ENCODE peak calls at places on chromosomes 2 and 18, in four cellular contexts. U is retina; N is amniotic stem cell; T is CD4-positive, alpha-beta T cell. H is an unnamed sample.

GRCh38 chr2:43905388-43905803 is 66.6 kb downstream of the ABCG8 start:
- DNase-seq in U (peak; percentile 39), T (no peak), N (no peak), H (no peak)

GRCh38 chr2:241224068-241224850 is 35.8 kb downstream of the ANO7 start:
- DNase-seq in U (no peak), N (no peak), T (no peak), H (peak; percentile 93)

GRCh38 chr2:222899413-222900181 is 38.8 kb downstream of the ACSL3 start:
- DNase-seq in T (no peak), U (no peak), N (no peak), H (no peak)

GRCh38 chr2:74516070-74516633 is 1.9 kb downstream of the TLX2 start:
- DNase-seq in N (no peak), T (peak; percentile 65), U (peak; percentile 86), H (peak; percentile 19)

GRCh38 chr2:147051814-147052213 is 793.0 kb upstream of the ACVR2A start:
- DNase-seq in N (no peak), U (no peak), T (no peak), H (no peak)

GRCh38 chr2:54658548-54659207 is 64.8 kb upstream of the EML6 start:
- DNase-seq in N (no peak), T (no peak), U (no peak), H (no peak)

GRCh38 chr18:906416-907170 is 1.9 kb downstream of the ADCYAP1 start:
- DNase-seq in N (no peak), T (no peak), U (peak; percentile 79), H (no peak)

GRCh38 chr2:170713280-170714155 is 1.6 kb upstream of the SP5 start:
- DNase-seq in T (no peak), N (no peak), U (peak; percentile 63), H (no peak)

GRCh38 chr18:42578781-42579180 is 536.7 kb downstream of the RIT2 start:
- DNase-seq in T (no peak), N (no peak), U (no peak), H (no peak)

GRCh38 chr2:127359520-127359919 is 28.3 kb downstream of the MAP3K2 start:
- DNase-seq in T (no peak), U (no peak), N (no peak), H (no peak)

GRCh38 chr2:218406949-218407703 is 7.5 kb downstream of the CTDSP1 start:
- DNase-seq in N (no peak), T (peak; percentile 67), U (no peak), H (peak; percentile 23)

GRCh38 chr2:60260646-60261296 is 292.7 kb downstream of the BCL11A start:
- DNase-seq in N (no peak), U (no peak), T (no peak), H (no peak)

GRCh38 chr2:237298323-237299118 is 115.4 kb downstream of the COL6A3 start:
- DNase-seq in U (no peak), N (no peak), T (no peak), H (no peak)

GRCh38 chr18:23884712-23885375 is 129.7 kb upstream of the TTC39C start:
- DNase-seq in T (no peak), U (no peak), N (no peak), H (no peak)

GRCh38 chr18:58132595-58133191 is 88.7 kb downstream of the NEDD4L start:
- DNase-seq in N (no peak), U (no peak), T (no peak), H (no peak)

GRCh38 chr2:201196003-201196402 is 13.1 kb downstream of the CASP10 start:
- DNase-seq in N (no peak), U (no peak), T (no peak), H (no peak)

GRCh38 chr2:186575302-186575701 is 14.6 kb upstream of the ITGAV start:
- DNase-seq in U (no peak), T (no peak), N (peak; percentile 88), H (peak; percentile 37)

GRCh38 chr18:63588869-63589268 is 1.7 kb downstream of the SERPINB13 start:
- DNase-seq in T (no peak), U (no peak), N (no peak), H (no peak)

GRCh38 chr2:238264072-238264460 is 24.2 kb upstream of the HES6 start:
- DNase-seq in U (no peak), T (no peak), N (no peak), H (no peak)

GRCh38 chr18:60984496-60984895 is 348.7 kb upstream of the CDH20 start:
- DNase-seq in N (peak; percentile 37), T (no peak), U (no peak), H (no peak)

GRCh38 chr18:59957957-59958356 is 58.2 kb downstream of the PMAIP1 start:
- DNase-seq in T (no peak), U (peak; percentile 55), N (peak; percentile 30), H (no peak)

GRCh38 chr18:70165936-70166335 is 39.6 kb downstream of the RTTN start:
- DNase-seq in N (no peak), U (no peak), T (no peak), H (no peak)

GRCh38 chr2:161586517-161587167 is 37.6 kb upstream of the SLC4A10 start:
- DNase-seq in U (peak; percentile 19), N (no peak), T (no peak), H (peak; percentile 19)

GRCh38 chr18:31977270-31977872 is 34.4 kb upstream of the TRAPPC8 start:
- DNase-seq in U (no peak), N (no peak), T (peak; percentile 5), H (peak; percentile 65)

GRCh38 chr2:15527074-15527739 is 33.9 kb downstream of the NBAS start:
- DNase-seq in N (no peak), T (no peak), U (no peak), H (no peak)

GRCh38 chr18:59140287-59140885 is 702 bp downstream of the SEC11C start:
- DNase-seq in U (no peak), T (no peak), N (no peak), H (peak; percentile 28)

GRCh38 chr2:8682719-8683667 is 1.1 kb downstream of the ID2 start:
- DNase-seq in N (peak; percentile 24), U (peak; percentile 79), T (peak; percentile 20), H (peak; percentile 26)

GRCh38 chr2:44965684-44966083 is 24.2 kb downstream of the SIX3 start:
- DNase-seq in N (no peak), U (peak; percentile 17), T (no peak), H (no peak)

H was measured in putamen.